ENCODE peak calls at places on chromosomes 2 and 18, in four cellular contexts. One of them, this sample, is unnamed.

GRCh38 chr18:46482831-46483230 is 174.2 kb downstream of the LOXHD1 start:
- DNase-seq in foreskin keratinocyte: no peak
- DNase-seq in IMR-90: no peak
- DNase-seq in fibroblast of villous mesenchyme: no peak
- DNase-seq in this sample: no peak

GRCh38 chr2:207902822-207903221 is 122.5 kb downstream of the PLEKHM3 start:
- DNase-seq in foreskin keratinocyte: no peak
- DNase-seq in fibroblast of villous mesenchyme: no peak
- DNase-seq in IMR-90: no peak
- DNase-seq in this sample: no peak

GRCh38 chr2:189826039-189826438 is 41.8 kb downstream of the PMS1 start:
- DNase-seq in foreskin keratinocyte: no peak
- DNase-seq in fibroblast of villous mesenchyme: no peak
- DNase-seq in IMR-90: no peak
- DNase-seq in this sample: no peak

GRCh38 chr18:57922885-57923284 is 119.8 kb upstream of the ATP8B1 start:
- DNase-seq in foreskin keratinocyte: no peak
- DNase-seq in fibroblast of villous mesenchyme: no peak
- DNase-seq in IMR-90: no peak
- DNase-seq in this sample: no peak

GRCh38 chr2:10658914-10659257 is 30.9 kb downstream of the NOL10 start:
- DNase-seq in fibroblast of villous mesenchyme: no peak
- DNase-seq in IMR-90: peak
- DNase-seq in foreskin keratinocyte: peak
- DNase-seq in this sample: no peak

GRCh38 chr2:174325932-174326879 is 8.5 kb upstream of the SP9 start:
- DNase-seq in foreskin keratinocyte: no peak
- DNase-seq in fibroblast of villous mesenchyme: peak
- DNase-seq in IMR-90: peak
- DNase-seq in this sample: no peak

GRCh38 chr2:101106453-101107181 is 44.6 kb downstream of the TBC1D8 start:
- DNase-seq in IMR-90: peak
- DNase-seq in fibroblast of villous mesenchyme: peak
- DNase-seq in foreskin keratinocyte: no peak
- DNase-seq in this sample: no peak

GRCh38 chr2:64523667-64524603 is at the start of gene AFTPH:
- DNase-seq in fibroblast of villous mesenchyme: peak
- DNase-seq in foreskin keratinocyte: peak
- DNase-seq in IMR-90: peak
- DNase-seq in this sample: peak

GRCh38 chr2:138267161-138267901 is 234.2 kb upstream of the SPOPL start:
- DNase-seq in IMR-90: peak
- DNase-seq in fibroblast of villous mesenchyme: peak
- DNase-seq in foreskin keratinocyte: no peak
- DNase-seq in this sample: no peak

GRCh38 chr2:38214209-38214717 is 138.3 kb upstream of the CYP1B1 start:
- DNase-seq in IMR-90: no peak
- DNase-seq in foreskin keratinocyte: no peak
- DNase-seq in fibroblast of villous mesenchyme: no peak
- DNase-seq in this sample: no peak

DNA sequence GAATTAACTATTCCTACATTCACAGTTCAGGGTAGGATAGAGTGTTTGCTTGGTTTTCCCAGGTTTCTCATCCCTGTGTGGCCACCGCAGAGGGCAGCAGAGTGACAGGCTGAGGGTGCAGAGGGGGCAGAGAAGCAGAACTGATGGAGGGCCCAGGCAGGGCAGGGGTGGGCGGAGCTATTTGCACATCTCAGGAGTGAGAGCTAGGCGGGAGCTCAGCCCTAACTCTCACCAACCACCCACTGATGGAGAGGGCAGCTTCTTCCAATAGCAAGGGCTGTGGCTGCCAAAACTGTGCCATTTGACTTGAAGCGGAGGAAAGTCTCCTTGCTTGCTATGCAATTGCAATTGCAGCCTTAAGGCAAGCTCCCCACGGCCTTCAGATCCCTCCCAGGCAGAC is 12.0 kb upstream of the DARS1 start:
- DNase-seq in IMR-90: no peak
- DNase-seq in foreskin keratinocyte: no peak
- DNase-seq in fibroblast of villous mesenchyme: no peak
- DNase-seq in this sample: no peak
- TF ChIP-seq CTCF in IMR-90: no peak
- TF ChIP-seq CTCF in foreskin keratinocyte: no peak
- TF ChIP-seq CTCF in fibroblast of villous mesenchyme: no peak
- TF ChIP-seq CTCF in this sample: no peak

GRCh38 chr2:62944362-62944761 is 106.3 kb upstream of the OTX1 start:
- DNase-seq in IMR-90: no peak
- DNase-seq in foreskin keratinocyte: no peak
- DNase-seq in fibroblast of villous mesenchyme: no peak
- DNase-seq in this sample: no peak

GRCh38 chr2:62939735-62940491 is 110.7 kb upstream of the OTX1 start:
- DNase-seq in IMR-90: peak
- DNase-seq in foreskin keratinocyte: peak
- DNase-seq in fibroblast of villous mesenchyme: peak
- DNase-seq in this sample: peak

GRCh38 chr2:62938126-62938525 is 112.5 kb upstream of the OTX1 start:
- DNase-seq in IMR-90: peak
- DNase-seq in foreskin keratinocyte: no peak
- DNase-seq in fibroblast of villous mesenchyme: no peak
- DNase-seq in this sample: peak

GRCh38 chr2:62940697-62941096 is 109.9 kb upstream of the OTX1 start:
- DNase-seq in IMR-90: no peak
- DNase-seq in foreskin keratinocyte: no peak
- DNase-seq in fibroblast of villous mesenchyme: no peak
- DNase-seq in this sample: no peak

DNA sequence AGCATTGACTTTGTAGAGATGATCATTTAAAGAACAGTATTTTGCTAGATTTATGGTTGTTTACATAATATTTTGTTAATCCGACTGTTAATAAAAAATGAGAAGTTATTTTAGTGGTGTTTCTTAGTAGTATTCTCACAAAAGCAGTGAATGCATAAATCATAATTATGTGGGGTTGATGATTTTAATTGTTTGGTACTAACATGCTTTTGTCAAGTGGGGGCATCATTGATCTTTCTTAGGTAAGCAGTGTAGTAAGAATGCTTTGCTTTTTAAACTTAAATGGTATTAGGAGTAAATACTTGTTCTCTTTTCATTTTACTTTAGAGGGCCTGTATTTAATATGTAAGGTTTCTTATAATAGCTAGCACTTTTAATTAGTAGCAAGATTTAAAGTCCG is 109.2 kb upstream of the OTX1 start:
- DNase-seq in foreskin keratinocyte: no peak
- DNase-seq in fibroblast of villous mesenchyme: no peak
- DNase-seq in IMR-90: no peak
- DNase-seq in this sample: no peak
- TF ChIP-seq CTCF in foreskin keratinocyte: peak
- TF ChIP-seq CTCF in fibroblast of villous mesenchyme: no peak
- TF ChIP-seq CTCF in IMR-90: no peak
- TF ChIP-seq CTCF in this sample: no peak

GRCh38 chr2:186780701-186781316 is 68.2 kb downstream of the ZSWIM2 start:
- DNase-seq in fibroblast of villous mesenchyme: peak
- DNase-seq in IMR-90: peak
- DNase-seq in foreskin keratinocyte: peak
- DNase-seq in this sample: no peak
- TF ChIP-seq CTCF in fibroblast of villous mesenchyme: peak
- TF ChIP-seq CTCF in IMR-90: peak
- TF ChIP-seq CTCF in foreskin keratinocyte: peak
- TF ChIP-seq CTCF in this sample: no peak

GRCh38 chr18:944440-944839 is 39.8 kb downstream of the ADCYAP1 start:
- DNase-seq in fibroblast of villous mesenchyme: peak
- DNase-seq in foreskin keratinocyte: peak
- DNase-seq in IMR-90: peak
- DNase-seq in this sample: peak
- TF ChIP-seq CTCF in fibroblast of villous mesenchyme: no peak
- TF ChIP-seq CTCF in foreskin keratinocyte: no peak
- TF ChIP-seq CTCF in IMR-90: no peak
- TF ChIP-seq CTCF in this sample: no peak

GRCh38 chr2:238835726-238836301 is 12.1 kb upstream of the TWIST2 start:
- DNase-seq in foreskin keratinocyte: no peak
- DNase-seq in fibroblast of villous mesenchyme: no peak
- DNase-seq in IMR-90: no peak
- DNase-seq in this sample: no peak
- TF ChIP-seq CTCF in foreskin keratinocyte: peak
- TF ChIP-seq CTCF in fibroblast of villous mesenchyme: peak
- TF ChIP-seq CTCF in IMR-90: no peak
- TF ChIP-seq CTCF in this sample: peak

DNA sequence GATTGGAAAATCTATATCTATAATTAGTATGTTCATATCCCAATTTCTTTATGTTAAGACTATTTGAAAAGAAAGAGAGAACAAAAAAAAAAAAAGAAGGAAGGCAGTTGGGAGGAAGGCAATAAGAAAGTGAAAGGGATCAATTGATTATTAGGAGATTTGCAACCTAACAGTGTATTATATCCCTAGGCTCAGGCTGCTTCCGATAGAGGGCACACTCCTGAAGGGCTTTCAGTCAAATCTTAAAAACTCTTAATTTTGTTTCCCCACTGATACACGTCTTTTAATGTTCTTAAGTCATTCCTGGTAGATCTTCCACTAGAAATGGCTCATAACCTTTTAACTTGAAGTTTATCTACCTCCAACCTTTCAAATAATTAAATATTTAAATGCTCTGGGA is 763.9 kb downstream of the BCL11A start:
- DNase-seq in IMR-90: no peak
- DNase-seq in fibroblast of villous mesenchyme: no peak
- DNase-seq in foreskin keratinocyte: no peak
- DNase-seq in this sample: no peak
- TF ChIP-seq CTCF in IMR-90: no peak
- TF ChIP-seq CTCF in fibroblast of villous mesenchyme: no peak
- TF ChIP-seq CTCF in foreskin keratinocyte: peak
- TF ChIP-seq CTCF in this sample: no peak